ENCODE peak calls at places on chromosomes 4 and X, in eight cellular contexts. J, U, A, I, H, N, V and S are unnamed samples.

GRCh38 chrX:28349888-28350287 is 237.4 kb upstream of the IL1RAPL1 start:
- DNase-seq in J (no peak), U (no peak), A (no peak), I (no peak), H (no peak), N (no peak), V (no peak), S (no peak)

GRCh38 chr4:8871417-8872401 is at the start of gene HMX1:
- DNase-seq in J (no peak), U (no peak), A (no peak), I (no peak), H (no peak), N (no peak), V (no peak), S (no peak)

GRCh38 chr4:151611960-151612359 is 148.8 kb downstream of the GATB start:
- DNase-seq in J (no peak), U (no peak), A (no peak), I (no peak), H (no peak), N (no peak), V (no peak), S (no peak)

GRCh38 chr4:122458625-122459024 is 2.1 kb upstream of the IL2 start:
- DNase-seq in J (no peak), U (peak), A (no peak), I (no peak), H (no peak), N (no peak), V (no peak), S (no peak)

GRCh38 chrX:14032383-14032782 is 2.7 kb upstream of the GEMIN8 start:
- DNase-seq in J (peak), U (peak), A (peak), I (peak), H (no peak), N (no peak), V (peak), S (no peak)

GRCh38 chr4:185640809-185641675 is 105.7 kb upstream of the PDLIM3 start:
- DNase-seq in J (no peak), U (peak), A (peak), I (no peak), H (no peak), N (no peak), V (no peak), S (no peak)

GRCh38 chr4:128844931-128845330 is 35.4 kb downstream of the JADE1 start:
- DNase-seq in J (peak), U (no peak), A (peak), I (peak), H (no peak), N (no peak), V (peak), S (no peak)

GRCh38 chrX:128728943-128729342 is 676.7 kb upstream of the ACTRT1 start:
- DNase-seq in J (no peak), U (no peak), A (no peak), I (no peak), H (no peak), N (no peak), V (no peak), S (no peak)

GRCh38 chrX:88604433-88605221 is 142.4 kb upstream of the CPXCR1 start:
- DNase-seq in J (no peak), U (no peak), A (no peak), I (no peak), H (no peak), N (no peak), V (no peak), S (no peak)

GRCh38 chrX:150507251-150507856 is 61.1 kb upstream of the MTM1 start:
- DNase-seq in J (peak), U (no peak), A (no peak), I (peak), H (no peak), N (no peak), V (peak), S (no peak)

GRCh38 chr4:38099908-38100407 is 139.8 kb downstream of the PTTG2 start:
- DNase-seq in J (no peak), U (peak), A (no peak), I (no peak), H (no peak), N (no peak), V (no peak), S (no peak)

GRCh38 chrX:18961686-18962085 is 22.2 kb downstream of the PHKA2 start:
- DNase-seq in J (no peak), U (peak), A (no peak), I (no peak), H (no peak), N (no peak), V (no peak), S (no peak)

GRCh38 chr4:174394915-174395314 is 111.2 kb downstream of the CEP44 start:
- DNase-seq in J (no peak), U (peak), A (no peak), I (no peak), H (no peak), N (no peak), V (no peak), S (no peak)

GRCh38 chr4:152939655-152940054 is 3.5 kb downstream of the FHDC1 start:
- DNase-seq in J (no peak), U (no peak), A (no peak), I (no peak), H (no peak), N (no peak), V (no peak), S (no peak)

GRCh38 chrX:48617542-48618340 is 20.4 kb downstream of the WDR13 start:
- DNase-seq in J (no peak), U (no peak), A (no peak), I (no peak), H (no peak), N (peak), V (no peak), S (no peak)

DNA sequence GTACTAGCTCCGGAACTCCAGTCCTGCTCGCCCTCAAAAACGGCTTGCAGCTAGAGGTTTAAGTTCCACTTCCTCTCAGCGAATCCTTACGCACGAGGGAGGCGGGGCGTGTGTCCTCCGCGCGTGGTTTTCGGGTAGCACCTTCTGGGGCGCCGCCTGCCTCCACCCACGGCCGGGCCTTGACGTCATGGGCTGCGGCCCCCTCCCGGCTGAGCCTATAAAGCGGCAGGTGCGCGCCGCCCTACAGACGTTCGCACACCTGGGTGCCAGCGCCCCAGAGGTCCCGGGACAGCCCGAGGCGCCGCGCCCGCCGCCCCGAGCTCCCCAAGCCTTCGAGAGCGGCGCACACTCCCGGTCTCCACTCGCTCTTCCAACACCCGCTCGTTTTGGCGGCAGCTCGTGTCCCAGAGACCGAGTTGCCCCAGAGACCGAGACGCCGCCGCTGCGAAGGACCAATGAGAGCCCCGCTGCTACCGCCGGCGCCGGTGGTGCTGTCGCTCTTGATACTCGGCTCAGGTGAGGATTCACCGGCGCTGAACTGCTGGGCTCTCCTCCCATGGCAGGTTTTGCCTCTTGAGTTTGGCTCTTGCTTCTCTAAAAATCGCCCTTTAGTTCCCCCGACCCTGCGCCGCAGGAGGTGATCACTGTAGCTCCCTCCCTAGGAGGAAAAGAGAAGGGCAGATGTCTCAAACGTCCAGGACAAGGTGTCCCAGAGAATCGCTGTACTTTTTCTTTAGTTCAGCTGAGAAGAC is at the start of gene AREG:
- DNase-seq in J (peak), U (peak), A (peak), I (peak), H (peak), N (peak), V (peak), S (peak)
- TF ChIP-seq POLR2A in J (peak), U (no peak), A (peak), I (no peak), H (peak), N (peak), V (peak), S (no peak)

GRCh38 chr4:48269861-48270515 is 350 bp upstream of the TEC start:
- DNase-seq in J (peak), U (peak), A (peak), I (peak), H (peak), N (peak), V (peak), S (peak)
- TF ChIP-seq POLR2A in J (no peak), U (no peak), A (peak), I (no peak), H (no peak), N (peak), V (peak), S (no peak)

GRCh38 chr4:39179681-39180080 is 2.6 kb upstream of the WDR19 start:
- DNase-seq in J (no peak), U (no peak), A (no peak), I (no peak), H (no peak), N (no peak), V (no peak), S (no peak)

GRCh38 chr4:39181520-39181904 is 817 bp upstream of the WDR19 start:
- DNase-seq in J (no peak), U (no peak), A (no peak), I (no peak), H (no peak), N (no peak), V (no peak), S (no peak)

GRCh38 chr4:39178706-39179105 is 3.6 kb upstream of the WDR19 start:
- DNase-seq in J (no peak), U (peak), A (no peak), I (no peak), H (no peak), N (no peak), V (no peak), S (no peak)

DNA sequence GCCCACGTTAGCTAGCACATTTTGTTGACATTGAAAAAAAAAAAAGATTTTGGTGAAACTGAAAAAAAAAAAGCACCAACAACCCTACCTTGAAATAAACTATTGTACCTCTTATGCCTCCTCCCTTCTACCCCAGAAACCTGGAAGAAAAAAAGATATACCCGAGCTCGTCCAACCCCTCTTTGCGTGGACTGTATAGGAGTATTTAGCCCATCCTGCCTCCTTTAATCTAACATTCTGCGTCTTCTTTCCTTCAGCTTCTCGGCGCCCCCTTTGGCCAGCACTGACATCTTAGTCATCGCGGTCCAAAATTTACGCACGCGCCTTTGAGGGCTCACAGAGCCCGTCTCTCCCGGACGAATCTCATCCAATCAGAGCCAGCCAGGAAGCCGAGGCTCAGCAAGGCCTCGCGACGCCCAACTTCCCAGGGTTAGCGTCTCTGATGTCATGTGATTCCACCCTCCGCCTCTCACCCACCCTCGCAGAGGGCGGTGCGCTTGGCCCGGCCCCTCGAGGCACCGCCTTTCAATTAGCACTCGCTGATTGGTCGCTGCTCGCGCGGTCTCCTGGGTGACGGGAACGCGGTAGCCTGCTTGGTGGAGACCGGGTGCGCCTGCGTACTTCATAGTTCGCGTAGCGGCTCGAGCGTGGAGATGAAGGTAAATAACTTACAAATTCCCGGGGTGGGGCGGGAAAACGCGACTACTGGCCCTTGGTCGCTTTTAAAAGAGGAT is at the start of gene WDR19:
- DNase-seq in J (peak), U (peak), A (peak), I (peak), H (peak), N (peak), V (peak), S (peak)
- TF ChIP-seq POLR2A in J (no peak), U (no peak), A (peak), I (peak), H (no peak), N (no peak), V (peak), S (peak)

GRCh38 chr4:98994474-98995182 is 893 bp upstream of the METAP1 start:
- DNase-seq in J (no peak), U (peak), A (no peak), I (no peak), H (no peak), N (no peak), V (no peak), S (no peak)

GRCh38 chr4:98996056-98996941 is 778 bp downstream of the METAP1 start:
- DNase-seq in J (no peak), U (peak), A (no peak), I (no peak), H (no peak), N (no peak), V (peak), S (peak)

GRCh38 chr4:98993419-98994071 is 2.0 kb upstream of the METAP1 start:
- DNase-seq in J (no peak), U (no peak), A (no peak), I (no peak), H (no peak), N (no peak), V (no peak), S (no peak)

GRCh38 chr4:98997176-98997575 is 1.7 kb downstream of the METAP1 start:
- DNase-seq in J (no peak), U (no peak), A (no peak), I (no peak), H (no peak), N (no peak), V (no peak), S (no peak)

GRCh38 chr4:98995183-98996055 is at the start of gene METAP1:
- DNase-seq in J (peak), U (peak), A (peak), I (peak), H (peak), N (peak), V (peak), S (peak)
- TF ChIP-seq POLR2A in J (peak), U (peak), A (peak), I (peak), H (no peak), N (peak), V (peak), S (peak)

GRCh38 chr4:17336524-17336941 is 175.4 kb downstream of the QDPR start:
- DNase-seq in J (peak), U (peak), A (no peak), I (no peak), H (no peak), N (peak), V (peak), S (no peak)
- TF ChIP-seq POLR2A in J (no peak), U (no peak), A (no peak), I (no peak), H (no peak), N (no peak), V (no peak), S (no peak)